ENCODE peak calls at places on chromosomes 13 and 19, in four cellular contexts. One of them, this sample, is unnamed.

GRCh38 chr13:42486711-42487198 is 87.2 kb upstream of the TNFSF11 start:
- DNase-seq in epithelial cell of esophagus: peak
- DNase-seq in mucosa of descending colon: no peak
- DNase-seq in dorsolateral prefrontal cortex: no peak
- DNase-seq in this sample: no peak

GRCh38 chr19:10417598-10418280 is 2.6 kb upstream of the PDE4A start:
- DNase-seq in mucosa of descending colon: no peak
- DNase-seq in dorsolateral prefrontal cortex: no peak
- DNase-seq in epithelial cell of esophagus: peak
- DNase-seq in this sample: no peak

GRCh38 chr13:50125306-50125555 is 110.0 kb downstream of the KCNRG start:
- DNase-seq in dorsolateral prefrontal cortex: no peak
- DNase-seq in mucosa of descending colon: no peak
- DNase-seq in epithelial cell of esophagus: no peak
- DNase-seq in this sample: no peak

GRCh38 chr13:111486331-111486730 is 165.9 kb downstream of the TEX29 start:
- DNase-seq in mucosa of descending colon: no peak
- DNase-seq in epithelial cell of esophagus: no peak
- DNase-seq in dorsolateral prefrontal cortex: no peak
- DNase-seq in this sample: no peak

GRCh38 chr13:77810430-77810829 is 108.2 kb downstream of the EDNRB start:
- DNase-seq in dorsolateral prefrontal cortex: no peak
- DNase-seq in epithelial cell of esophagus: peak
- DNase-seq in mucosa of descending colon: no peak
- DNase-seq in this sample: no peak

GRCh38 chr19:34504273-34504808 is 22.8 kb downstream of the WTIP start:
- DNase-seq in epithelial cell of esophagus: no peak
- DNase-seq in dorsolateral prefrontal cortex: no peak
- DNase-seq in mucosa of descending colon: no peak
- DNase-seq in this sample: no peak

GRCh38 chr19:56400485-56400884 is 3.6 kb upstream of the ZNF583 start:
- DNase-seq in mucosa of descending colon: no peak
- DNase-seq in epithelial cell of esophagus: no peak
- DNase-seq in dorsolateral prefrontal cortex: no peak
- DNase-seq in this sample: no peak

GRCh38 chr13:106372199-106373160 is 163.0 kb downstream of the EFNB2 start:
- DNase-seq in mucosa of descending colon: no peak
- DNase-seq in dorsolateral prefrontal cortex: no peak
- DNase-seq in epithelial cell of esophagus: peak
- DNase-seq in this sample: no peak

GRCh38 chr13:94345374-94346195 is 133.9 kb downstream of the DCT start:
- DNase-seq in dorsolateral prefrontal cortex: no peak
- DNase-seq in mucosa of descending colon: no peak
- DNase-seq in epithelial cell of esophagus: peak
- DNase-seq in this sample: no peak

GRCh38 chr19:18899624-18900560 is 3.9 kb upstream of the CERS1 start:
- DNase-seq in epithelial cell of esophagus: no peak
- DNase-seq in dorsolateral prefrontal cortex: no peak
- DNase-seq in mucosa of descending colon: no peak
- DNase-seq in this sample: no peak

GRCh38 chr13:97977376-97977705 is 23.9 kb downstream of the IPO5 start:
- DNase-seq in epithelial cell of esophagus: no peak
- DNase-seq in dorsolateral prefrontal cortex: no peak
- DNase-seq in mucosa of descending colon: no peak
- DNase-seq in this sample: no peak

GRCh38 chr19:29013325-29013724 is 199.6 kb downstream of the UQCRFS1 start:
- DNase-seq in mucosa of descending colon: no peak
- DNase-seq in dorsolateral prefrontal cortex: peak
- DNase-seq in epithelial cell of esophagus: no peak
- DNase-seq in this sample: no peak

GRCh38 chr13:103004790-103005307 is 61.4 kb downstream of the SLC10A2 start:
- DNase-seq in dorsolateral prefrontal cortex: no peak
- DNase-seq in mucosa of descending colon: no peak
- DNase-seq in epithelial cell of esophagus: no peak
- DNase-seq in this sample: no peak

GRCh38 chr19:16883518-16883917 is 5.3 kb upstream of the F2RL3 start:
- DNase-seq in mucosa of descending colon: no peak
- DNase-seq in epithelial cell of esophagus: peak
- DNase-seq in dorsolateral prefrontal cortex: no peak
- DNase-seq in this sample: no peak

DNA sequence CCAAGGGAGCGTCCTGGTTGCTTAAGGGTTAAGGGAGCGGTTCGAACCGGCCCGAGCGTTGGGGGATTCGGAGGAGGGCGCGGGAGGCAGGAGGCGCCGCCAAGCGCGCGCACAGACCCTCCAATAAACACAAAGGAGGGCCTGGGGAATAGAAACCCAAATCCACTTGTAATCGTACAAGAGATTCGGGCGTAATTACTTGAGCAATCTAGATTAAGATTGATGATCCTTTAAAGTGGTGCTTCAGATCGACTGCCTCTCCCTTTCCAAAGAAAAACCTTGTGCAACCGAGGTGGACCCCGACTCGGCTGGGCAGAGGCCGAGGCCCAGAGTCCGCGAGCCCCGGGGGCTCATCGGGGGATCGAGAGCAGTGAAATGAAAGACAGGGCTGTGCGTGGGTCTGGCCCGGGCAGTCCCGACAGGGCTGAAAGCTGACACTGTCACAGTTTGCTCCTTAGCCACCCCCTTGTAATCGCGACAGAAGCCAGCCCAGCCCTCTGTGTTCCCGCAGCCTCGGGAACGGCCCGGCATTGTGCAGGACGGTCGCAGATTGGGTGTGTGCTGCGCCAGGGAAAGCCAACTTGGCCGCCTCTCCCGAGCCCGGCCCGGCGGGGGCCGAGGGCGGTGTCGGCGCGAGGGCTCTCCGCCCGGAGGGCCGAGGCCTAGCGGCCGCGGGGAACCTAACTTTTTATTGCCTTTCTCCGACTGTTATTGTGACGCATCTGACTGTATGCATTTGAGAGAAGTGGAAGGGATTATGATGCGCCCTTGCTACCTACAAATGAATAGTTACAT is 5.6 kb downstream of the MAB21L1 start:
- DNase-seq in epithelial cell of esophagus: peak
- DNase-seq in dorsolateral prefrontal cortex: no peak
- DNase-seq in mucosa of descending colon: no peak
- DNase-seq in this sample: no peak
- H3K4me3 ChIP-seq in epithelial cell of esophagus: peak
- H3K4me3 ChIP-seq in dorsolateral prefrontal cortex: peak
- H3K4me3 ChIP-seq in mucosa of descending colon: no peak
- H3K4me3 ChIP-seq in this sample: peak

GRCh38 chr13:99227331-99227900 is 26.8 kb downstream of the UBAC2 start:
- DNase-seq in mucosa of descending colon: no peak
- DNase-seq in dorsolateral prefrontal cortex: no peak
- DNase-seq in epithelial cell of esophagus: no peak
- DNase-seq in this sample: no peak

GRCh38 chr13:99224019-99224418 is 23.4 kb downstream of the UBAC2 start:
- DNase-seq in mucosa of descending colon: no peak
- DNase-seq in epithelial cell of esophagus: no peak
- DNase-seq in dorsolateral prefrontal cortex: no peak
- DNase-seq in this sample: no peak

GRCh38 chr13:99225078-99225477 is 24.4 kb downstream of the UBAC2 start:
- DNase-seq in dorsolateral prefrontal cortex: no peak
- DNase-seq in mucosa of descending colon: no peak
- DNase-seq in epithelial cell of esophagus: no peak
- DNase-seq in this sample: no peak

GRCh38 chr13:99227909-99228688 is 27.4 kb downstream of the UBAC2 start:
- DNase-seq in dorsolateral prefrontal cortex: no peak
- DNase-seq in epithelial cell of esophagus: peak
- DNase-seq in mucosa of descending colon: no peak
- DNase-seq in this sample: no peak

DNA sequence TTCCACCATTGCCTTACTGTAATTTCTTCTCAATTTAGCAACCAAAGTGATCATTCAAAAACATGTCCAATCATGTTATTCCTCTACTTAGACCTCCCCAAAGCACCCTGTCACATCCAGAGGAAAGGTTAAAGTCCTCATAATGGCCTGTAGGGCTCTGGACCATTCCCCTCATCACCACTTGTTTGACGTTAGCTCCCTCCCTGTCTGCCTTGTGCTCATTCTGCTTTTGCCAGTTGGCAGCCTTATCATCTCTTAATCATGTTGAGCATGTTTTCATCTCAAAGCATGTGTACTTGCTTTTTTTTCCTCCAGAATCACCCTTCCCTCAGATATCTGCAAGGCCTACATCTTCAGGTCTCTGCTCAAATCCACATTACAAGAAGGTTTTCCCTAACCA is 25.8 kb downstream of the UBAC2 start:
- DNase-seq in mucosa of descending colon: no peak
- DNase-seq in dorsolateral prefrontal cortex: no peak
- DNase-seq in epithelial cell of esophagus: no peak
- DNase-seq in this sample: no peak
- TF ChIP-seq CTCF in mucosa of descending colon: no peak
- TF ChIP-seq CTCF in dorsolateral prefrontal cortex: no peak
- TF ChIP-seq CTCF in epithelial cell of esophagus: no peak
- TF ChIP-seq CTCF in this sample: no peak

GRCh38 chr13:113491418-113491883 is 940 bp upstream of the DCUN1D2 start:
- DNase-seq in epithelial cell of esophagus: peak
- DNase-seq in dorsolateral prefrontal cortex: no peak
- DNase-seq in mucosa of descending colon: peak
- DNase-seq in this sample: no peak

GRCh38 chr13:113493315-113493951 is 2.9 kb upstream of the DCUN1D2 start:
- DNase-seq in epithelial cell of esophagus: peak
- DNase-seq in mucosa of descending colon: no peak
- DNase-seq in dorsolateral prefrontal cortex: no peak
- DNase-seq in this sample: peak

GRCh38 chr13:113497217-113497616 is 6.7 kb upstream of the DCUN1D2 start:
- DNase-seq in dorsolateral prefrontal cortex: no peak
- DNase-seq in mucosa of descending colon: no peak
- DNase-seq in epithelial cell of esophagus: no peak
- DNase-seq in this sample: no peak

GRCh38 chr13:113491982-113492381 is 1.5 kb upstream of the DCUN1D2 start:
- DNase-seq in mucosa of descending colon: no peak
- DNase-seq in dorsolateral prefrontal cortex: no peak
- DNase-seq in epithelial cell of esophagus: no peak
- DNase-seq in this sample: no peak

DNA sequence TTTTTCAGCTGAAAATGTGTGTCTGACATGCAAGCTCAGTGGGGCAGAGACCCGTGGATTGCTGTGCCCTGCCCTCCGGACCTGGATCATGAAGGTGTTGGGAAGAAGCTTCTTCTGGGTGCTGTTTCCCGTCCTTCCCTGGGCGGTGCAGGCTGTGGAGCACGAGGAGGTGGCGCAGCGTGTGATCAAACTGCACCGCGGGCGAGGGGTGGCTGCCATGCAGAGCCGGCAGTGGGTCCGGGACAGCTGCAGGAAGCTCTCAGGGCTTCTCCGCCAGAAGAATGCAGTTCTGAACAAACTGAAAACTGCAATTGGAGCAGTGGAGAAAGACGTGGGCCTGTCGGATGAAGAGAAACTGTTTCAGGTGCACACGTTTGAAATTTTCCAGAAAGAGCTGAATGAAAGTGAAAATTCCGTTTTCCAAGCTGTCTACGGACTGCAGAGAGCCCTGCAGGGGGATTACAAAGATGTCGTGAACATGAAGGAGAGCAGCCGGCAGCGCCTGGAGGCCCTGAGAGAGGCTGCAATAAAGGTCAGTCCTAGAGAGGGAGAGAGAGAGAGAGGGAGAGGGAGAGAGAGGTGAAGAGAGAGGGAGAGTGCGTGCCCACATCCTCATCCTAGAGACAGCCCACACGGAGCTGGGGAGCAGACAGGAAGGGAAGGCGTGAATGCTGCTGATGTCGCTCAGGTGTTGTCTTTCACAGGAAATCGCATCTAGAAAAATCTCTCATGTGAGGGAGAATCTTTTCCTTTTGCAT is 5.2 kb upstream of the DCUN1D2 start:
- DNase-seq in epithelial cell of esophagus: peak
- DNase-seq in mucosa of descending colon: no peak
- DNase-seq in dorsolateral prefrontal cortex: no peak
- DNase-seq in this sample: no peak
- H3K4me3 ChIP-seq in epithelial cell of esophagus: peak
- H3K4me3 ChIP-seq in mucosa of descending colon: no peak
- H3K4me3 ChIP-seq in dorsolateral prefrontal cortex: no peak
- H3K4me3 ChIP-seq in this sample: no peak

DNA sequence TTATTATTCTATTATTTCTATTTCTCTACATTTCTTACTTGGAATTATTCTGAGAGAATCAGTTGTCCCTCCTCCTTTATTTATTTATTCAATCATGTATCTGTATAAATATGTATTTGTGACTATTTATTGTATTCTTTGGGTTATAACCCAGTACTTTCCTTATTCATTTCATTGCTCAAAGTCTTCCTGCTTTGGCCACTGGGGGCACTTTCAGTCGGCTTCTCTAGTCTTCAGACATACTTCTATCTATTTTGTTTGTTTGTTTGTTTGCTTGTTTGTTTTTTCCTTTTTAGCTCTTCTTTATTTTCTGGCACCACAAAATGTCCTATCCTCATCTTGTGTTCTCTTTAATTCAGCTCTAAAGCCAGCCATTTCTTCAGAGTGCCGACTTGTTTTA is 260.4 kb downstream of the NALCN start:
- DNase-seq in epithelial cell of esophagus: peak
- DNase-seq in dorsolateral prefrontal cortex: no peak
- DNase-seq in mucosa of descending colon: no peak
- DNase-seq in this sample: no peak
- TF ChIP-seq CTCF in epithelial cell of esophagus: peak
- TF ChIP-seq CTCF in dorsolateral prefrontal cortex: peak
- TF ChIP-seq CTCF in mucosa of descending colon: no peak
- TF ChIP-seq CTCF in this sample: peak

GRCh38 chr19:4386038-4386782 is 14.1 kb downstream of the SH3GL1 start:
- DNase-seq in epithelial cell of esophagus: no peak
- DNase-seq in mucosa of descending colon: no peak
- DNase-seq in dorsolateral prefrontal cortex: peak
- DNase-seq in this sample: no peak
- H3K4me3 ChIP-seq in epithelial cell of esophagus: no peak
- H3K4me3 ChIP-seq in mucosa of descending colon: no peak
- H3K4me3 ChIP-seq in dorsolateral prefrontal cortex: no peak
- H3K4me3 ChIP-seq in this sample: no peak

DNA sequence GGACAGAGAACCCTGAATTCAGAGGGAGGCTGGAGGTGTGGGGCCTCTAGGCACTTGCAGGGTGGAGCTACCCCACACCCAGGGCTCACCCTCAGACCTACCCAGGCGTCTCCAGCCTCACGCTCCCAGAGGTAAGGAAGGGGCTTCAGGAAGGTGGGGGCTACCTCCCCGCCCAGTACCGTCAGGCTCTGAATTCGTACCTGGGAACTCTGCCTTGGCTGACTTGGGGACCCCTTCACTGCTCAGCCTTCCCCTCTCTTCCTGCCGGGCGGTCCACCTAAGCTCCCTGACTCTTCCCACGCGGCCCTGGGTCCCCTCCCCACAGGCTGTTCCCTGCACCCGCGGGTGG is 28.5 kb upstream of the PARP4 start:
- DNase-seq in epithelial cell of esophagus: no peak
- DNase-seq in dorsolateral prefrontal cortex: no peak
- DNase-seq in mucosa of descending colon: no peak
- DNase-seq in this sample: no peak
- TF ChIP-seq CTCF in epithelial cell of esophagus: no peak
- TF ChIP-seq CTCF in dorsolateral prefrontal cortex: no peak
- TF ChIP-seq CTCF in mucosa of descending colon: no peak
- TF ChIP-seq CTCF in this sample: no peak

DNA sequence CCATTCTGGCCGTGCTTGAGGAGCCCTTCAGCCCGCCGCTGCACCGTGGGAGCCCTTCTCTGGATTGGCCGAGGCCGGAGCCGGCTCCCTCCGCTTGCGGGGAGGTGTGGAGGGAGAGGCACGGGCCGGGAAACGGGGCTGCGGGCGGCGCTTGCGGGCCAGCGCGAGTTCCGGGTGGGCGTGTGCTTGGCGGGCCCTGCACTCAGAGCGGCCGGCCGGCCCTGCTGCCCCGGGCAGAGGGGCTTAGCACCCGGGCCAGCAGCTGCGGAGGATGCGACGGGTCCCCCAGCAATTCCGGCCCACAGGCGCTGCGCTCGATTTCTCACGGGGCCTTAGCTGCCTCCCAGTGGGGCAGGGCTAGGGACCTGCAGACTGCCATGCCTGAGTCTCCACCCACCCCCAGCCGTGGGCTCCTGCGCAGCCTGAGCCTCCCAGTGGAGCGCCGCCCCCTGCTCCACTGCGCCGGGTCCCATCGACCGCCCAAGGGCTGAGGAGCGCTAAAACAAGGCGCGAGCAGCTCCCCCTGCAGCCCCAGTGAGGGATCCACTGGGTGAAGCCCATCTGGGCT is 76.5 kb downstream of the PCDH20 start:
- DNase-seq in epithelial cell of esophagus: peak
- DNase-seq in mucosa of descending colon: no peak
- DNase-seq in dorsolateral prefrontal cortex: no peak
- DNase-seq in this sample: no peak
- H3K4me3 ChIP-seq in epithelial cell of esophagus: no peak
- H3K4me3 ChIP-seq in mucosa of descending colon: no peak
- H3K4me3 ChIP-seq in dorsolateral prefrontal cortex: no peak
- H3K4me3 ChIP-seq in this sample: no peak